ENCODE peak calls at places on chromosomes 11 and 22, in four cellular contexts. E is uterus, I is mucosa of descending colon, S is fibroblast of villous mesenchyme. Z is an unnamed sample.
A peak's percentile ranks its signal among the peaks of the same experiment; 100 is the strongest.

GRCh38 chr11:45110562-45110961 is 35.9 kb upstream of the PRDM11 start:
- DNase-seq in E (peak; percentile 28), I (no peak), S (peak; percentile 74), Z (peak; percentile 89)

GRCh38 chr22:50361688-50362087 is 18.6 kb downstream of the PPP6R2 start:
- DNase-seq in E (no peak), I (no peak), S (no peak), Z (no peak)

GRCh38 chr22:50317178-50317577 is 9.6 kb downstream of the DENND6B start:
- DNase-seq in E (no peak), I (peak; percentile 46), S (no peak), Z (no peak)

GRCh38 chr11:112968988-112969714 is 7.9 kb downstream of the NCAM1 start:
- DNase-seq in E (no peak), I (no peak), S (no peak), Z (peak; percentile 61)

GRCh38 chr11:75384438-75385080 is 14.8 kb upstream of the RPS3 start:
- DNase-seq in E (peak; percentile 80), I (peak; percentile 86), S (peak; percentile 69), Z (peak; percentile 70)

GRCh38 chr22:42300286-42301071 is 30.0 kb upstream of the TCF20 start:
- DNase-seq in E (no peak), I (no peak), S (no peak), Z (no peak)

GRCh38 chr11:103257360-103257759 is 148.1 kb downstream of the DYNC2H1 start:
- DNase-seq in E (no peak), I (no peak), S (peak; percentile 18), Z (peak; percentile 57)

GRCh38 chr11:12606597-12606996 is 67.6 kb upstream of the TEAD1 start:
- DNase-seq in E (no peak), I (no peak), S (peak; percentile 87), Z (peak; percentile 86)

GRCh38 chr11:96736591-96736990 is 346.8 kb downstream of the JRKL start:
- DNase-seq in E (no peak), I (no peak), S (no peak), Z (peak; percentile 7)

GRCh38 chr11:34337016-34337415 is 20.8 kb downstream of the ABTB2 start:
- DNase-seq in E (no peak), I (no peak), S (no peak), Z (no peak)

GRCh38 chr22:50723991-50724390 is 14.0 kb upstream of the ACR start:
- DNase-seq in E (no peak), I (no peak), S (no peak), Z (no peak)

GRCh38 chr22:47847281-47847890 is 1084.9 kb downstream of the TBC1D22A start:
- DNase-seq in E (no peak), I (no peak), S (no peak), Z (no peak)

GRCh38 chr11:88281317-88281712 is 56.2 kb downstream of the CTSC start:
- DNase-seq in E (no peak), I (no peak), S (no peak), Z (peak; percentile 45)

GRCh38 chr22:25120761-25121212 is 78.9 kb upstream of the CRYBB3 start:
- DNase-seq in E (peak; percentile 24), I (peak; percentile 67), S (peak; percentile 3), Z (no peak)

GRCh38 chr11:35747638-35748037 is 85.1 kb downstream of the TRIM44 start:
- DNase-seq in E (no peak), I (no peak), S (no peak), Z (no peak)

GRCh38 chr11:30128269-30128932 is 102.4 kb upstream of the FSHB start:
- DNase-seq in E (no peak), I (no peak), S (peak; percentile 23), Z (peak; percentile 65)

GRCh38 chr11:44606472-44606871 is 41.0 kb downstream of the CD82 start:
- DNase-seq in E (no peak), I (no peak), S (no peak), Z (no peak)

GRCh38 chr11:134207538-134208239 is 16.1 kb downstream of the NCAPD3 start:
- DNase-seq in E (peak; percentile 35), I (no peak), S (peak; percentile 25), Z (peak; percentile 45)

GRCh38 chr11:74443071-74443864 is 24.1 kb downstream of the KCNE3 start:
- DNase-seq in E (no peak), I (no peak), S (peak; percentile 16), Z (peak; percentile 71)

GRCh38 chr11:116917632-116918031 is 80.2 kb upstream of the APOA1 start:
- DNase-seq in E (no peak), I (no peak), S (no peak), Z (no peak)

GRCh38 chr22:30290679-30291333 is 1.5 kb upstream of the CASTOR1 start:
- DNase-seq in E (peak; percentile 75), I (peak; percentile 78), S (peak; percentile 51), Z (peak; percentile 86)

GRCh38 chr11:35937751-35938150 is 6.1 kb upstream of the LDLRAD3 start:
- DNase-seq in E (no peak), I (no peak), S (no peak), Z (no peak)

GRCh38 chr11:121930004-121930965 is 185.7 kb downstream of the BLID start:
- DNase-seq in E (no peak), I (no peak), S (peak; percentile 37), Z (peak; percentile 19)

GRCh38 chr11:122108192-122108799 is 7.7 kb downstream of the BLID start:
- DNase-seq in E (no peak), I (no peak), S (peak; percentile 51), Z (peak; percentile 79)

GRCh38 chr11:69374110-69374981 is 80.4 kb downstream of the MYEOV start:
- DNase-seq in E (peak; percentile 10), I (peak; percentile 86), S (no peak), Z (no peak)

GRCh38 chr22:47659467-47660302 is 897.2 kb downstream of the TBC1D22A start:
- DNase-seq in E (no peak), I (no peak), S (no peak), Z (no peak)

GRCh38 chr11:37313266-37313665 is 715.2 kb upstream of the RAG2 start:
- DNase-seq in E (no peak), I (no peak), S (no peak), Z (no peak)

GRCh38 chr11:15641191-15641810 is 526.6 kb downstream of the INSC start:
- DNase-seq in E (no peak), I (no peak), S (no peak), Z (no peak)

GRCh38 chr11:86747801-86748200 is 52.5 kb upstream of the PRSS23 start:
- DNase-seq in E (no peak), I (no peak), S (peak; percentile 18), Z (no peak)

GRCh38 chr11:70481625-70482528 is 83.5 kb downstream of the CTTN start:
- DNase-seq in E (no peak), I (peak; percentile 52), S (peak; percentile 12), Z (peak; percentile 22)

GRCh38 chr11:28146123-28146751 is 38.0 kb downstream of the METTL15 start:
- DNase-seq in E (no peak), I (no peak), S (peak; percentile 91), Z (peak; percentile 94)

GRCh38 chr11:44936527-44936926 is 14.2 kb downstream of the TP53I11 start:
- DNase-seq in E (peak; percentile 81), I (no peak), S (peak; percentile 76), Z (peak; percentile 91)

GRCh38 chr11:8814923-8815240 is 96.1 kb upstream of the AKIP1 start:
- DNase-seq in E (no peak), I (no peak), S (peak; percentile 43), Z (no peak)

GRCh38 chr11:12319734-12320387 is 57.5 kb upstream of the PARVA start:
- DNase-seq in E (no peak), I (no peak), S (peak; percentile 29), Z (no peak)

DNA sequence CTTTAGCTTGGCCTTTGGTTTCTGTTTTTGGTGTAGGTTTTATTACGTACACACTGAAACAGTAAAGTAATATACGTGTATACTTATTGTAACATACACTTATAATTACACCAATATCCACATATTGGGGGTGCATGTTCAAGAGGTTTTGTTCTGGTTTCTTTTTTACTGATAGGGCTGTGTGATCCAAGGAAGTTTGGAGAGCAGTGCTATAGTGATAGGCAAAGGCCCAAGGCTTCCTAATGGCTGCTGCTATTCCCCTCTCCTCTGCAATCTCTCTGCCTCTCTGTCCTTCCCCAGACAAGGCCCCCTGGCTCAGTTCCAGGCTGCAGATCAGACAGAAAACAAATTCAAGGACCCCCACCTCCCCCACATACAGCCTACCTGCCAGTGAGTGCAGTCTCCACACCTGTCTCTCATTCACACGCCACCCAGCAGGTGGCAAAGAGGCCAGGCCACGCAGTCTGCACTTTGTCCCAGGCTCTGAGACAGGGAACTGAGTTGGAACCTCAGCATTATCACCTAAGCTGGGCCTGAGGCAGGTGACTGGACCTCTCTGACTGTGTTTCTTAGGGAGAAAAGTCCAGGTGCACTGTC is 15.1 kb downstream of the TMEM184B start:
- DNase-seq in E (no peak), I (peak; percentile 66), S (no peak), Z (no peak)
- H3K4me3 ChIP-seq in E (no peak overlapping the region), I (no peak overlapping the region), S (peak overlapping the region; percentile 26), Z (no peak overlapping the region)

GRCh38 chr11:81444306-81444705 is 1289.4 kb downstream of the FAM181B start:
- DNase-seq in E (no peak), I (no peak), S (no peak), Z (peak; percentile 2)
- TF ChIP-seq CTCF in E (no peak), I (no peak), S (no peak), Z (peak; percentile 19)

GRCh38 chr11:64148200-64148916 is 17.6 kb downstream of the MACROD1 start:
- DNase-seq in E (peak; percentile 83), I (no peak), S (peak; percentile 80), Z (peak; percentile 80)
- H3K4me3 ChIP-seq in E (peak overlapping the region; percentile 17), I (no peak overlapping the region), S (peak overlapping the region; percentile 21), Z (peak overlapping the region; percentile 13)

DNA sequence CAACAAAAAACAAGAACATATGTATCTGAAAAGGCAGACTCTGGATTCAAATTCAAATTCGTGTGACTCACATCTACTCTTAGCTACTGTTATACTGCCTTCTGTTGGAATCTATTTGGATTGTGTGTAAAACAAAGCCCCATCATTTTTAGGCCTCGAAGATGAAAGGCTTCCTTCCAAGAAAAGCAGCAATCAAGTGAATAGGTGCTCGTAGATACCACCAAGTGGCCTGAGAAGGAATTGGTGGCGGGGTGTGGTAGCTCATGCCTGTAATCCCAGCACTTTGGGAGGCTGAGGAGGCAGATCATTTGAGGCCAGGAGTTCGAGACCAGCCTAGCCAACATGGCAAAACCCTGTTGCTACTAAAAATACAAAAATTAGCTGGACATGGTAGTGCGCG is 4.2 kb downstream of the GRAMD1B start:
- DNase-seq in E (no peak), I (no peak), S (no peak), Z (peak; percentile 36)
- TF ChIP-seq CTCF in E (no peak), I (no peak), S (peak; percentile 27), Z (peak; percentile 47)

DNA sequence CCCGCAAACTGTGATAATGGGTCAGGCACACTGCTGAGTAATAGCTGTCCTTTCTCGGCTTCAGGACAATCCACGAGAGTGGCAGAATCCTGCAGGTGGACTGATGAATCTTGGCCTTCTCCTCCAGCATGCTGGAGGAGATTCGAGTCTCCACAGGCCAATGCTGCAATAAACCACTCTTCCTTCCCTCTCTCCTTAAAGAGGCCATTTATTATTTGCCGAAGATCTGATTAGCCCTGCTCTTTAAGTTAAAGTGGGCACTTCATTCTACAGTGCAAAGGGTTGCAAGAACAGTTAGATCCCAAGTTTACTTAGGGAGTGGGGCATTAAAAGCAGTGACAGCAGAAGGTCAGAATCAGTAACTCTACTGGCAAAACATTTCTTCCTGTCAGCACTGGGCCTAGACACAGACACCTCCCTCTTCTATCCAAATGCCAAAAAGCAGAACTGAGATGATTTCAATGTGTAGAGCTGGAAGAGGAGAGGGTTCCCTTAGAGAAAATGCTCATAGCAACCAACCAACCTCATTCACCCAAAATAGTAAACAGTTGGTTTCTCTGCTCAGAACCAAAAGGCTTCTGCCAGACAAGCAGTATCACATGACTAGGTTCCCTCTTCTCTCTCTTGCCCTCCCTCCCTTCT is 121.7 kb downstream of the SGSM3 start:
- DNase-seq in E (no peak), I (no peak), S (peak; percentile 60), Z (peak; percentile 65)
- H3K4me3 ChIP-seq in E (no peak overlapping the region), I (no peak overlapping the region), S (no peak overlapping the region), Z (no peak overlapping the region)